ENCODE peak calls at places on chromosomes 3 and 15, in four cellular contexts. Y is A549, N is K562, E is HepG2. F is an unnamed sample.

GRCh38 chr15:51067510-51067909 is 27.2 kb downstream of the TNFAIP8L3 start:
- DNase-seq in Y (no peak), N (no peak), E (no peak), F (no peak)

GRCh38 chr3:30259730-30260129 is 346.7 kb upstream of the TGFBR2 start:
- DNase-seq in Y (no peak), N (no peak), E (peak; percentile 31), F (no peak)

GRCh38 chr3:87206070-87206469 is 21.0 kb upstream of the CHMP2B start:
- DNase-seq in E (peak; percentile 82), Y (peak; percentile 87), N (no peak), F (no peak)

GRCh38 chr15:89442671-89443307 is 53.6 kb downstream of the RHCG start:
- DNase-seq in E (peak; percentile 31), N (peak; percentile 81), Y (peak; percentile 88), F (peak; percentile 94)

GRCh38 chr3:128498127-128498626 is 5.2 kb upstream of the GATA2 start:
- DNase-seq in Y (no peak), N (no peak), E (no peak), F (no peak)

GRCh38 chr3:45311953-45312795 is 76.2 kb upstream of the LARS2 start:
- DNase-seq in Y (no peak), N (no peak), E (no peak), F (no peak)

GRCh38 chr3:77411990-77412389 is 372.1 kb downstream of the ROBO2 start:
- DNase-seq in E (no peak), Y (no peak), N (no peak), F (no peak)

GRCh38 chr3:190709351-190709773 is 153.1 kb downstream of the GMNC start:
- DNase-seq in N (no peak), Y (no peak), E (no peak), F (no peak)

GRCh38 chr15:34713635-34714034 is 41.2 kb downstream of the GJD2 start:
- DNase-seq in N (no peak), Y (no peak), E (no peak), F (no peak)

GRCh38 chr15:34709866-34710265 is 44.9 kb downstream of the GJD2 start:
- DNase-seq in N (no peak), Y (peak; percentile 18), E (no peak), F (no peak)

DNA sequence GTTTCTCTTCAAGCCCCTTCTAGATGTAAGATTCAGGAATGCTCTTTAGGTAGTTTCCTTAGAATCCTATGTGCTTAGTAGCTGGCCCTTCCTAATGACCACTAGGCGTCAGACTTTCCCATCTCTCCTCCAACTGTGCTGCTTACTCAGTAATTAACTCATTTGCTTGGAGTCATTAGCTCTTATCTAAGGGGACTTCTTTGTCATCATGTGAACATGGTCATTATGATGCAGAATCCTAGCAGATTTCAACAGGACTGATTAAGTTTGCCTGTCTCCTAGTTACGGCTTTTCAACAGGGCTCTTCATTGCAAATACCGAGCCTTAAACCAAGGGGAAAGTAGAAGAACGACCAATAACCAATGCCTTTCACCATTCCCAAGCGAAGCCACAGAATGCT is 46.4 kb downstream of the GJD2 start:
- DNase-seq in N (peak; percentile 50), Y (peak; percentile 38), E (peak; percentile 28), F (no peak)
- TF ChIP-seq HMGXB4 in N (no peak), Y (no peak), E (no peak), F (no peak)

GRCh38 chr3:185714085-185714484 is 110.8 kb downstream of the IGF2BP2 start:
- DNase-seq in E (no peak), N (no peak), Y (no peak), F (no peak)
- TF ChIP-seq HMGXB4 in E (no peak), N (no peak), Y (no peak), F (no peak)

GRCh38 chr3:14426305-14426620 is 23.9 kb downstream of the SLC6A6 start:
- DNase-seq in N (no peak), E (no peak), Y (no peak), F (no peak)

GRCh38 chr3:14429689-14430452 is 27.5 kb downstream of the SLC6A6 start:
- DNase-seq in E (no peak), Y (no peak), N (peak; percentile 41), F (no peak)

GRCh38 chr3:14430706-14431470 is 28.5 kb downstream of the SLC6A6 start:
- DNase-seq in N (no peak), E (no peak), Y (no peak), F (no peak)

GRCh38 chr3:14429237-14429636 is 26.8 kb downstream of the SLC6A6 start:
- DNase-seq in Y (no peak), N (no peak), E (no peak), F (no peak)

DNA sequence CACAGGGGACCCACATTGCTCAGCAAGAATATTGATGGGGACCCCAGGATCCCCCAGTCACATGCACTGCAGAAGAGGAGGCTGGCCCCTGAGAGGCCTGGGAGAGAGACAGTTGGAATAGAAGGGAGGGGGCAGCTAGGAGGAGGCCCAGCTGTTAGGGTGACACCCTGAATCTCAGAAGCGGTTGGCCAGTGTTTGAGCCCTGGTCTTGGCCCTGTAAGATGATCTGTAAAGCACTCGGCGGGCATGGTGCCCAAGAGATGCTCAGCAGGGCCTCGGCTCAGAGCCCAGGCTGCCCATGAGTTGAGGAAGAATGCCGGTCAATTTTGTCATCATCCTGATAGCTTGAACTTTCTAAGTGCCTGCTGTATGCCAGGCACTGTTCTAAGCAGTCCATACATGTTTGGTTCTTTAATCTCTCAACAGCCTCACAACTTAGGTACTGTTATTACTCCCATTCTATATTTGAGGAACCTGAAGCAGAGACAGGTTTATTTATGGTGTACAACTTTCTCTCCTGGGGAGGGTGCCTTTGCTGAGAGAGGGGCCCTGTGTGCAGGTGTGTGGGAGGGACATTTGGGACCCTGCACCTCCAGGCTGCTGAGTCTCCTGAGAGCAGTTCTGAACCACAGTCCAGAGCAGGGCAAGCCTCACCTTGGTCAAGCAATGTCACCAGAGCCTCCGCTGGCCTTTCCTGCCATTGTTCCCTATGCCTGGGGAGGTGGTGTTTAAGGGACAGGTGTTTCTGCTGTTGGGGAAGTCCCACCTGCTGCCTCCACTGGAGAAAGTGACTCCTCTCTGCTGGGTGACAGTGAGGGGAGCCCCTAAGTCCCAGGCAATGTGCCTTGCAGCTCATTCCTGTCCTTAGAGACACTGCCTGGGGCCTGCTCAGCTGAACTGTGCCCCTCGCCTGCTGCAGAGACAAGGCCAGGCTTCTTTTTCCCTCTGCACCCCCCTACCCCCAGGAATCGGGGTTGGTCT is 26.0 kb downstream of the SLC6A6 start:
- DNase-seq in E (no peak), Y (no peak), N (no peak), F (no peak)
- TF ChIP-seq HMGXB4 in E (no peak), Y (no peak), N (no peak), F (no peak)

DNA sequence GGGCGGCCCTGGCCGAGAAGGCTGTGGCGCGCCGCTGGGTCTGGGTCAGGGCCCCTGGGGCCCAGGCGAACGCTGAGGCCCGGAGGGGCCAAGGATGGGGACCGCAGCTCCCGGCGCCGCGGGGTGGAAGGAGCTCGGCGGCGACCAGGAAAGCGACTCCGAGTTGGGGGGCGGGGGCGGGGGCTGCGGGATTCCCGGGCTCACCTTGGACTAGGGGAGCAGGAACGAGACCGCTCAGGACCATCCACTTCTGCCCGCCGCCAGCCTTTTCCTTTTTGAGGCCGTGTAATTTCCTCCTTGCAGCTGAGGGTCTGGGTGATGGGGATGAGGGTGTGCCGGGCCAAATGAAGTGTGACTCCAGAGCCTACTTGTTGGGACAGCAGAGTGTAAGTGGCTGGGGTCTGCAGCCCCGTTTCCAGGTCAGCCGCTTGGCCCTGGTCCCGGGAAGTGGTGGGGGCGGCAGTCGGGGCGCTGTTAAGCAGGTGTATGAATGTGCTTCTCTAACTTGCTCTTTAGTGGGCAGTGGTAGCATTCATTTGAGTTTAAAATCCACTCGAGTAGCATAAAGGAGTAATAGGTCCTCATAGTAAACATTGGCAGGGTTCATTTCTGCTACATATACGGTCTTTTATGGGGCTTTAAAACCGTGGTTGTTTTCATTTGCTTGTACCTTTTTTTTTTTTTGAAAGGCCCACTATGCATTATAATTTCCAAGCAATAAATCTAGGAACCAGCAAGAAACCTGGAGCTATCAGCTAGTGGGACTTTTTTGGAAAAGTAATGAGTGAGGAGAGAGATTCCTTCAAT is 717 bp downstream of the PXK start:
- DNase-seq in Y (no peak), E (no peak), N (no peak), F (peak; percentile 52)
- TF ChIP-seq HMGXB4 in Y (no peak), E (no peak), N (no peak), F (no peak)

GRCh38 chr3:98136631-98137030 is 6.1 kb downstream of the OR5H1 start:
- DNase-seq in N (no peak), E (no peak), Y (no peak), F (no peak)
- TF ChIP-seq HMGXB4 in N (no peak), E (no peak), Y (no peak), F (no peak)

DNA sequence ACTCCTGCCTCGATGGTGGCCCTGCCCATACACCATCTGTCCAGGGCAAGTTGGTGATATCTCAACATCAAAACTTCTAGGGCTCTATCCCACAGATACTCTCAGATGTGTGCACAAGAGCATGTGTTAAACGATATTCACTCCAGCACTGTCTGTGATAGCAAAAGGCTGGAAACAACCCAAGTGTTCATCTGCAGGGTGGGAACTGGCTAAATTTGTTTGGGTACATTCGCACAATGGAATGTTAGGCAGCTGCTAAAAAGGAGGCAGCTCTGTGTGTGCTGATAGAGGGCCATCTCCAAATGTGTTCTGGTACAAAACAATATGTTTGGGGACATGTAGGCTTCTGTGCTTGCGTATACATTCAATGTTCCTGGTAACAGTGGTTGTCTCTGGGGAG is 19.8 kb downstream of the IGDCC4 start:
- DNase-seq in Y (no peak), N (no peak), E (no peak), F (no peak)
- TF ChIP-seq HMGXB4 in Y (no peak), N (no peak), E (no peak), F (no peak)

GRCh38 chr3:133563186-133563591 is 10.3 kb upstream of the CDV3 start:
- DNase-seq in E (no peak), Y (no peak), N (no peak), F (no peak)

GRCh38 chr3:133562376-133562775 is 11.1 kb upstream of the CDV3 start:
- DNase-seq in Y (no peak), E (no peak), N (no peak), F (no peak)

GRCh38 chr3:133561682-133562081 is 11.8 kb upstream of the CDV3 start:
- DNase-seq in N (no peak), E (no peak), Y (no peak), F (no peak)
- TF ChIP-seq HMGXB4 in N (no peak), E (no peak), Y (no peak), F (no peak)

GRCh38 chr3:16134173-16134928 is 40.1 kb upstream of the GALNT15 start:
- DNase-seq in E (no peak), N (no peak), Y (no peak), F (no peak)

GRCh38 chr3:16130066-16130465 is 44.4 kb upstream of the GALNT15 start:
- DNase-seq in N (no peak), Y (no peak), E (peak; percentile 68), F (no peak)

GRCh38 chr3:16132926-16133325 is 41.6 kb upstream of the GALNT15 start:
- DNase-seq in Y (no peak), E (no peak), N (no peak), F (no peak)

GRCh38 chr3:16136042-16136441 is 38.4 kb upstream of the GALNT15 start:
- DNase-seq in E (no peak), Y (no peak), N (no peak), F (no peak)

DNA sequence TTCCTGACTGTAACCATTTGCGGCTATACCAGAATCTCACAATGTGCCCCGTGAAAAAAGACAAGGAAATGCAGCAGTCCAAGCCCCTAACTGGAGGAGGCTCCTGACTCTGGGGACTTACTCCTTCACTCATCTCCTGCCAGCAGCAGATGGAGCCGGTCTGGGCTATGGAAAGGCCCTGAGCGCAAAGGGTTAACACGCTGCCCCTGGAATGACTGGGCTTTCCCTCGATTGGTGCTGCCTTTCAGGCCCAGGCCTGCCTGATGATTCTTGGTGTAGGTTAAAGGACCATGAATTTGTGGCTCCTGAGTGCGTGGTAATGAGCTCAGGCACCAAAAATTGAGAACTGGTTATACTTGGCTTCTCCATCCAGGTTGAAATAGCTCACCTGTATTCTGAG is 42.3 kb upstream of the GALNT15 start:
- DNase-seq in Y (no peak), E (no peak), N (no peak), F (peak; percentile 32)
- TF ChIP-seq HMGXB4 in Y (no peak), E (no peak), N (no peak), F (no peak)

GRCh38 chr3:172816968-172817367 is 66.4 kb downstream of the ECT2 start:
- DNase-seq in E (no peak), N (no peak), Y (no peak), F (no peak)
- TF ChIP-seq HMGXB4 in E (no peak), N (no peak), Y (no peak), F (no peak)

F was measured in WTC11.